ENCODE peak calls at places on chromosomes 16 and 17, in four cellular contexts. One of them, this sample, is unnamed.

GRCh38 chr16:83953796-83954576 is 946 bp downstream of the OSGIN1 start:
- DNase-seq in ELF-1: peak; percentile 58
- DNase-seq in endodermal cell: peak; percentile 76
- DNase-seq in adrenal gland: no peak
- DNase-seq in this sample: no peak

GRCh38 chr17:42518046-42518754 is 17.8 kb upstream of the NAGLU start:
- DNase-seq in ELF-1: no peak
- DNase-seq in endodermal cell: no peak
- DNase-seq in adrenal gland: peak; percentile 96
- DNase-seq in this sample: peak; percentile 72

GRCh38 chr17:50668838-50669581 is 34.3 kb downstream of the ABCC3 start:
- DNase-seq in ELF-1: no peak
- DNase-seq in endodermal cell: no peak
- DNase-seq in adrenal gland: no peak
- DNase-seq in this sample: no peak

GRCh38 chr17:1003972-1004768 is 7.2 kb downstream of the TIMM22 start:
- DNase-seq in ELF-1: peak; percentile 67
- DNase-seq in endodermal cell: no peak
- DNase-seq in adrenal gland: peak; percentile 80
- DNase-seq in this sample: no peak

GRCh38 chr17:4720787-4721186 is 10.4 kb downstream of the ARRB2 start:
- DNase-seq in ELF-1: no peak
- DNase-seq in endodermal cell: no peak
- DNase-seq in adrenal gland: no peak
- DNase-seq in this sample: no peak

GRCh38 chr16:2956566-2956956 is 7.5 kb upstream of the KREMEN2 start:
- DNase-seq in ELF-1: no peak
- DNase-seq in endodermal cell: peak; percentile 53
- DNase-seq in adrenal gland: no peak
- DNase-seq in this sample: no peak

GRCh38 chr17:27240086-27240801 is 53.7 kb upstream of the WSB1 start:
- DNase-seq in ELF-1: peak; percentile 19
- DNase-seq in endodermal cell: no peak
- DNase-seq in adrenal gland: no peak
- DNase-seq in this sample: no peak

GRCh38 chr16:25012525-25012991 is 2.6 kb downstream of the ARHGAP17 start:
- DNase-seq in ELF-1: no peak
- DNase-seq in endodermal cell: no peak
- DNase-seq in adrenal gland: no peak
- DNase-seq in this sample: no peak

GRCh38 chr17:77741109-77741508 is 217.4 kb upstream of the TNRC6C start:
- DNase-seq in ELF-1: peak; percentile 83
- DNase-seq in endodermal cell: peak; percentile 87
- DNase-seq in adrenal gland: no peak
- DNase-seq in this sample: no peak

GRCh38 chr16:74771656-74772315 is 2.8 kb downstream of the FA2H start:
- DNase-seq in ELF-1: no peak
- DNase-seq in endodermal cell: no peak
- DNase-seq in adrenal gland: no peak
- DNase-seq in this sample: no peak

GRCh38 chr17:60364006-60364405 is 27.9 kb downstream of the USP32 start:
- DNase-seq in ELF-1: no peak
- DNase-seq in endodermal cell: no peak
- DNase-seq in adrenal gland: no peak
- DNase-seq in this sample: no peak

GRCh38 chr16:10529895-10530669 is 50.3 kb downstream of the EMP2 start:
- DNase-seq in ELF-1: no peak
- DNase-seq in endodermal cell: no peak
- DNase-seq in adrenal gland: no peak
- DNase-seq in this sample: no peak

GRCh38 chr16:88530051-88530857 is 39.9 kb upstream of the ZC3H18 start:
- DNase-seq in ELF-1: no peak
- DNase-seq in endodermal cell: no peak
- DNase-seq in adrenal gland: no peak
- DNase-seq in this sample: no peak

GRCh38 chr17:83152745-83153611 is 73.6 kb downstream of the METRNL start:
- DNase-seq in ELF-1: no peak
- DNase-seq in endodermal cell: peak; percentile 40
- DNase-seq in adrenal gland: no peak
- DNase-seq in this sample: no peak

GRCh38 chr17:68277807-68278206 is 13.1 kb downstream of the SLC16A6 start:
- DNase-seq in ELF-1: no peak
- DNase-seq in endodermal cell: no peak
- DNase-seq in adrenal gland: no peak
- DNase-seq in this sample: no peak

GRCh38 chr17:47072881-47073280 is 93.8 kb upstream of the RPRML start:
- DNase-seq in ELF-1: no peak
- DNase-seq in endodermal cell: no peak
- DNase-seq in adrenal gland: no peak
- DNase-seq in this sample: no peak

GRCh38 chr17:15038656-15039055 is 226.5 kb downstream of the PMP22 start:
- DNase-seq in ELF-1: no peak
- DNase-seq in endodermal cell: peak; percentile 78
- DNase-seq in adrenal gland: no peak
- DNase-seq in this sample: no peak

GRCh38 chr17:28293994-28294393 is 25.0 kb upstream of the TMEM97 start:
- DNase-seq in ELF-1: no peak
- DNase-seq in endodermal cell: no peak
- DNase-seq in adrenal gland: no peak
- DNase-seq in this sample: no peak

GRCh38 chr17:8685396-8685795 is 54.9 kb upstream of the MYH10 start:
- DNase-seq in ELF-1: no peak
- DNase-seq in endodermal cell: no peak
- DNase-seq in adrenal gland: no peak
- DNase-seq in this sample: no peak

GRCh38 chr17:8189041-8189710 is 804 bp downstream of the BORCS6 start:
- DNase-seq in ELF-1: peak; percentile 35
- DNase-seq in endodermal cell: peak; percentile 76
- DNase-seq in adrenal gland: peak; percentile 66
- DNase-seq in this sample: no peak

GRCh38 chr17:80925668-80926067 is 66.0 kb upstream of the CHMP6 start:
- DNase-seq in ELF-1: no peak
- DNase-seq in endodermal cell: no peak
- DNase-seq in adrenal gland: no peak
- DNase-seq in this sample: no peak

GRCh38 chr17:68468334-68468733 is 11.0 kb upstream of the WIPI1 start:
- DNase-seq in ELF-1: no peak
- DNase-seq in endodermal cell: no peak
- DNase-seq in adrenal gland: no peak
- DNase-seq in this sample: no peak

GRCh38 chr17:35536664-35537160 is 766 bp downstream of the SLFN12L start:
- DNase-seq in ELF-1: no peak
- DNase-seq in endodermal cell: no peak
- DNase-seq in adrenal gland: no peak
- DNase-seq in this sample: no peak

GRCh38 chr17:77503916-77504651 is 363.3 kb downstream of the SEC14L1 start:
- DNase-seq in ELF-1: peak; percentile 86
- DNase-seq in endodermal cell: peak; percentile 87
- DNase-seq in adrenal gland: peak; percentile 42
- DNase-seq in this sample: no peak